ENCODE peak calls at places on chromosome 3, in five cellular contexts. K, T, V, H and J are unnamed samples.

GRCh38 chr3:155233213-155233612 is 60.3 kb downstream of the STRIT1 start:
- DNase-seq in K (peak; percentile 69), T (no peak), V (peak; percentile 28), H (no peak), J (no peak)

GRCh38 chr3:171829841-171830559 is 13.1 kb upstream of the TMEM212 start:
- DNase-seq in K (peak; percentile 84), T (peak; percentile 70), V (peak; percentile 73), H (no peak), J (no peak)

GRCh38 chr3:30299674-30300423 is 306.6 kb upstream of the TGFBR2 start:
- DNase-seq in K (no peak), T (no peak), V (no peak), H (no peak), J (no peak)

GRCh38 chr3:134625462-134625861 is 25.4 kb downstream of the KY start:
- DNase-seq in K (no peak), T (no peak), V (no peak), H (no peak), J (no peak)

GRCh38 chr3:190892328-190893011 is 30.0 kb upstream of the GMNC start:
- DNase-seq in K (no peak), T (no peak), V (no peak), H (no peak), J (no peak)

GRCh38 chr3:124768812-124769211 is 38.6 kb downstream of the UMPS start:
- DNase-seq in K (no peak), T (peak; percentile 47), V (peak; percentile 42), H (no peak), J (no peak)

GRCh38 chr3:67030785-67031740 is 33.0 kb downstream of the KBTBD8 start:
- DNase-seq in K (no peak), T (peak; percentile 61), V (no peak), H (no peak), J (no peak)

GRCh38 chr3:129184396-129184656 is 630 bp upstream of the CNBP start:
- DNase-seq in K (peak; percentile 25), T (peak; percentile 43), V (no peak), H (no peak), J (no peak)

GRCh38 chr3:172129868-172130751 is 90.7 kb downstream of the FNDC3B start:
- DNase-seq in K (peak; percentile 86), T (no peak), V (peak; percentile 85), H (peak; percentile 45), J (peak; percentile 93)

GRCh38 chr3:100103558-100104441 is 10.5 kb downstream of the FILIP1L start:
- DNase-seq in K (no peak), T (peak; percentile 91), V (peak; percentile 26), H (no peak), J (no peak)

GRCh38 chr3:100099621-100100020 is 14.7 kb downstream of the FILIP1L start:
- DNase-seq in K (no peak), T (no peak), V (no peak), H (no peak), J (no peak)

GRCh38 chr3:100097919-100098896 is 16.1 kb downstream of the FILIP1L start:
- DNase-seq in K (peak; percentile 36), T (no peak), V (peak; percentile 35), H (no peak), J (no peak)

GRCh38 chr3:100102757-100103156 is 11.5 kb downstream of the FILIP1L start:
- DNase-seq in K (no peak), T (no peak), V (no peak), H (no peak), J (no peak)

DNA sequence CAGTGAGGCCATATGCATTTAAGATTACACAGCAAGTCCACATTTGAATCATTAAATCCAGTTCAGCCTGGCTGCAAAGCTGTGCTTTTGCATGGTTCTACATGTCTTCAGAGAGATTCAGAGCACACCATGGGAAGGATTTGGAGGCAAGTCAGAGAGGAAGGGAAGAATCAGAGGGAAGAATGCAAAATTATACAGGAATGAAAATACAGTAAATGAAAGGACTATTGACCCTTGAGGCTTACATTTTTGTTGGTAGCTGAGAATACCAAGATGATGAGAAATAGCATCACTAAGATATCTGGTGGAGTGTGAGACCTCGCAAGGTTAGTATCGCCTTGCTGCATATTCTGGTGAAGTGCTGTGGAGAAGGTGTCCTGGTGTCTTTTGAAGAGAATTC is 13.8 kb downstream of the FILIP1L start:
- DNase-seq in K (no peak), T (no peak), V (no peak), H (no peak), J (no peak)
- H3K4me3 ChIP-seq in K (no peak overlapping the region), T (no peak overlapping the region), V (no peak overlapping the region), H (no peak overlapping the region), J (no peak overlapping the region)

GRCh38 chr3:142990706-142991105 is 10.7 kb upstream of the U2SURP start:
- DNase-seq in K (no peak), T (peak; percentile 27), V (no peak), H (no peak), J (no peak)

GRCh38 chr3:142987080-142987700 is 14.2 kb upstream of the U2SURP start:
- DNase-seq in K (no peak), T (peak; percentile 53), V (no peak), H (no peak), J (no peak)

GRCh38 chr3:142983318-142983717 is 18.1 kb upstream of the U2SURP start:
- DNase-seq in K (no peak), T (no peak), V (no peak), H (no peak), J (no peak)

GRCh38 chr3:142984255-142984654 is 17.1 kb upstream of the U2SURP start:
- DNase-seq in K (no peak), T (no peak), V (no peak), H (no peak), J (no peak)

GRCh38 chr3:142987707-142988106 is 13.7 kb upstream of the U2SURP start:
- DNase-seq in K (no peak), T (peak; percentile 64), V (no peak), H (no peak), J (no peak)
- H3K4me3 ChIP-seq in K (no peak overlapping the region), T (no peak overlapping the region), V (no peak overlapping the region), H (no peak overlapping the region), J (no peak overlapping the region)

GRCh38 chr3:78976200-78976599 is 791.6 kb downstream of the ROBO1 start:
- DNase-seq in K (no peak), T (no peak), V (no peak), H (no peak), J (no peak)

GRCh38 chr3:78977073-78977472 is 790.7 kb downstream of the ROBO1 start:
- DNase-seq in K (no peak), T (no peak), V (no peak), H (no peak), J (no peak)

GRCh38 chr3:78972617-78973301 is 795.0 kb downstream of the ROBO1 start:
- DNase-seq in K (no peak), T (peak; percentile 29), V (no peak), H (no peak), J (no peak)

GRCh38 chr3:78970656-78971055 is 797.1 kb downstream of the ROBO1 start:
- DNase-seq in K (no peak), T (no peak), V (no peak), H (no peak), J (no peak)

GRCh38 chr3:78974181-78974770 is 793.5 kb downstream of the ROBO1 start:
- DNase-seq in K (no peak), T (no peak), V (no peak), H (no peak), J (no peak)
- H3K4me3 ChIP-seq in K (no peak overlapping the region), T (peak overlapping the region; percentile 7), V (no peak overlapping the region), H (no peak overlapping the region), J (no peak overlapping the region)

DNA sequence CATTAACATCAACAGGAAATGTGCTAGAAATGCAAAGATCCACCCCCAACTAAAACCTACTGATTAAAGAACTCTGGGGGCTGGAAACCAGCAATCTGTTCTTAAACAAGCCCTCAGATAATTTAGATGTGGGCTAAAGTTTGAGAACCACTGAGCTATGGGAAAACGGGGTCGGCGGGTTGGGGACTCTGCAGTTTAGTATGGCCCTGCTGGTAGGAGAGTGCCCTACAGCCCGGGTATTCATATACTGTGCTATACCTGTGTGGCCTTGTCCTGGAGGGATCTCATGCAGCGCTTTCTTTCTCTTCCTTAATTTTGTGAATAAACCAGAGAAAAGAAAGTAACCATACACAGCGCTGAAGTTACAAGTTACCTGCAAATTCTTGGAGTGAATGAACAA is 189.7 kb upstream of the GBE1 start:
- DNase-seq in K (no peak), T (no peak), V (no peak), H (no peak), J (no peak)
- H3K4me3 ChIP-seq in K (no peak overlapping the region), T (no peak overlapping the region), V (no peak overlapping the region), H (no peak overlapping the region), J (no peak overlapping the region)

DNA sequence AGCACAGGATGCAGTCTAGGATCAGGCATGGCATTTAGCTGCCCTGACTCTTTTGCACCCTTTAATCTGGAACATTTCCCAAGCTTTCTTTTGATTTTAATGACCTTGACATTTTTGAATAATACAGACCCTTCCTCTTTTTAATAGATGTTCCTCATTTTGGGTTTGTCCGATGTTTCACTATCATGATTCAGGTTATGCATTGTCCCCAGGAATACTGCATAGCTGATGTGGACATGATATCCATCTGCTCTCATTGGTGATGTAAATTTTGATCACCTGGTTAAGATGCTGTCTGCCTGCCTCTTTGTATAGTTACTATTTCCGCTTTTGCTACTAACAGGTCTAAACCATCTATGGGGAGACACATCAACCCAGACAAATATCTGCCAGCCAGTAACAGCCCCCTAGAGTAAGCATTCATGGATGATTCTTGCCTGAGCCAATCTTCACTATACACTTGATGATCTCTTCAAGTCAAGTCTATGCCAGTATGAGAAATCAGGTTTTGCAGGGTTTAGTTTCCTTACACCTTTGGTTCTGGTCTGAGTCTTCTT is 50.6 kb upstream of the ULK4 start:
- DNase-seq in K (no peak), T (no peak), V (no peak), H (no peak), J (no peak)
- H3K4me3 ChIP-seq in K (no peak overlapping the region), T (peak overlapping the region; percentile 99), V (no peak overlapping the region), H (peak overlapping the region; percentile 79), J (peak overlapping the region; percentile 68)

DNA sequence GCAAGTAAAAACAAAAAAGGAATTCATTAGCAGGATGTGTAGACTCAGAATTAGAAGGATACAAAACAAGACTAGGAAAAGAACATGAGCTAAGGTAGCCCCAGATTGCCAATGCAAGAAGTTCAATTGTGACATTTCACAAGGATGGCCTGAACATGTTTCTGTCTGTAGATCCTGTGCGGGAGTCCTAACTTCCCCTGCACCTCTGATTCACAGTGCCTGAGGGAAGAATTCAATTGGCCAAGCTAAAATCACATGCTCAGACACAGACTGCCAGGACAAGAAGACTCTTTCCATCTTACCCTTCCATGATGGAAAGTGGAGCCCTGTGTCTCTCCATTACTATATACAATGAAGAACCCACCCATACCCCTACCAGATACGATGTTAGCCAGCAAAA is 251.5 kb downstream of the KCNH8 start:
- DNase-seq in K (no peak), T (no peak), V (no peak), H (no peak), J (no peak)
- H3K4me3 ChIP-seq in K (no peak overlapping the region), T (no peak overlapping the region), V (no peak overlapping the region), H (no peak overlapping the region), J (no peak overlapping the region)